ENCODE peak calls at places on chromosomes 7 and 10, in four cellular contexts. One of them, this sample, is unnamed.

GRCh38 chr7:78585958-78586357 is 787.4 kb downstream of the PHTF2 start:
- DNase-seq in Right ventricle myocardium inferior: no peak
- DNase-seq in T follicular helper cell: no peak
- DNase-seq in neural progenitor cell: no peak
- DNase-seq in this sample: peak

GRCh38 chr7:22980422-22980821 is 33.5 kb downstream of the HYCC1 start:
- DNase-seq in neural progenitor cell: no peak
- DNase-seq in T follicular helper cell: no peak
- DNase-seq in Right ventricle myocardium inferior: no peak
- DNase-seq in this sample: no peak

GRCh38 chr7:94276797-94277196 is 117.9 kb upstream of the COL1A2 start:
- DNase-seq in neural progenitor cell: peak
- DNase-seq in Right ventricle myocardium inferior: no peak
- DNase-seq in T follicular helper cell: no peak
- DNase-seq in this sample: peak

GRCh38 chr10:16186564-16186963 is 250.2 kb upstream of the PTER start:
- DNase-seq in Right ventricle myocardium inferior: no peak
- DNase-seq in neural progenitor cell: no peak
- DNase-seq in T follicular helper cell: no peak
- DNase-seq in this sample: no peak

GRCh38 chr7:148286150-148286549 is 304.4 kb upstream of the C7orf33 start:
- DNase-seq in neural progenitor cell: peak
- DNase-seq in Right ventricle myocardium inferior: no peak
- DNase-seq in T follicular helper cell: no peak
- DNase-seq in this sample: peak

GRCh38 chr7:96426027-96426426 is 104.1 kb upstream of the SLC25A13 start:
- DNase-seq in neural progenitor cell: no peak
- DNase-seq in T follicular helper cell: no peak
- DNase-seq in Right ventricle myocardium inferior: no peak
- DNase-seq in this sample: no peak

GRCh38 chr7:122143376-122143750 is 686 bp downstream of the AASS start:
- DNase-seq in T follicular helper cell: no peak
- DNase-seq in neural progenitor cell: peak
- DNase-seq in Right ventricle myocardium inferior: no peak
- DNase-seq in this sample: no peak

GRCh38 chr10:62805139-62806092 is 896 bp downstream of the ADO start:
- DNase-seq in neural progenitor cell: peak
- DNase-seq in Right ventricle myocardium inferior: peak
- DNase-seq in T follicular helper cell: no peak
- DNase-seq in this sample: peak

GRCh38 chr10:22455068-22455467 is 109.8 kb downstream of the SPAG6 start:
- DNase-seq in T follicular helper cell: no peak
- DNase-seq in Right ventricle myocardium inferior: no peak
- DNase-seq in neural progenitor cell: no peak
- DNase-seq in this sample: no peak

GRCh38 chr10:100731603-100732596 is 13.5 kb upstream of the PAX2 start:
- DNase-seq in neural progenitor cell: no peak
- DNase-seq in Right ventricle myocardium inferior: no peak
- DNase-seq in T follicular helper cell: no peak
- DNase-seq in this sample: no peak

GRCh38 chr10:60270426-60270825 is 119.2 kb downstream of the ANK3 start:
- DNase-seq in T follicular helper cell: no peak
- DNase-seq in Right ventricle myocardium inferior: no peak
- DNase-seq in neural progenitor cell: no peak
- DNase-seq in this sample: no peak

GRCh38 chr7:132450706-132451105 is 125.6 kb downstream of the PLXNA4 start:
- DNase-seq in neural progenitor cell: no peak
- DNase-seq in Right ventricle myocardium inferior: no peak
- DNase-seq in T follicular helper cell: no peak
- DNase-seq in this sample: no peak

GRCh38 chr7:96040250-96040772 is 268.0 kb downstream of the DYNC1I1 start:
- DNase-seq in T follicular helper cell: no peak
- DNase-seq in neural progenitor cell: no peak
- DNase-seq in Right ventricle myocardium inferior: no peak
- DNase-seq in this sample: no peak

GRCh38 chr7:44847509-44847919 is 373 bp downstream of the H2AZ2 start:
- DNase-seq in T follicular helper cell: peak
- DNase-seq in neural progenitor cell: peak
- DNase-seq in Right ventricle myocardium inferior: peak
- DNase-seq in this sample: peak

GRCh38 chr7:55335786-55336185 is 29.4 kb upstream of the LANCL2 start:
- DNase-seq in T follicular helper cell: no peak
- DNase-seq in Right ventricle myocardium inferior: no peak
- DNase-seq in neural progenitor cell: no peak
- DNase-seq in this sample: no peak

GRCh38 chr7:28755255-28755654 is 202.9 kb downstream of the TRIL start:
- DNase-seq in neural progenitor cell: no peak
- DNase-seq in T follicular helper cell: no peak
- DNase-seq in Right ventricle myocardium inferior: no peak
- DNase-seq in this sample: no peak

This sample was measured in NB4.